ENCODE peak calls at places on chromosomes 4 and X, in five cellular contexts. W is K562, A is A549, B is HepG2, I is GM12878. V is an unnamed sample.

GRCh38 chr4:126869967-126870366 is 762.8 kb upstream of the INTU start:
- DNase-seq in W (no peak), A (no peak), B (no peak), I (no peak), V (no peak)

GRCh38 chr4:21744046-21744445 is 204.5 kb downstream of the KCNIP4 start:
- DNase-seq in W (no peak), A (no peak), B (no peak), I (no peak), V (no peak)

GRCh38 chrX:96924581-96924980 is 40.9 kb downstream of the RPA4 start:
- DNase-seq in W (no peak), A (no peak), B (no peak), I (no peak), V (no peak)

GRCh38 chrX:140775211-140775610 is 65.7 kb downstream of the LINC00632 start:
- DNase-seq in W (no peak), A (no peak), B (no peak), I (no peak), V (no peak)

GRCh38 chr4:24352112-24352511 is 232.2 kb downstream of the DHX15 start:
- DNase-seq in W (no peak), A (no peak), B (no peak), I (no peak), V (no peak)

GRCh38 chr4:186472948-186473347 is 82.4 kb downstream of the MTNR1A start:
- DNase-seq in W (no peak), A (peak), B (peak), I (no peak), V (no peak)

GRCh38 chr4:6802050-6802449 is 19.5 kb downstream of the KIAA0232 start:
- DNase-seq in W (no peak), A (no peak), B (no peak), I (no peak), V (no peak)

GRCh38 chr4:5958199-5958735 is 60.0 kb downstream of the C4orf50 start:
- DNase-seq in W (no peak), A (no peak), B (no peak), I (no peak), V (no peak)

GRCh38 chr4:5845035-5845905 is 47.6 kb downstream of the CRMP1 start:
- DNase-seq in W (no peak), A (no peak), B (no peak), I (no peak), V (no peak)

GRCh38 chr4:150033937-150034336 is 44.3 kb upstream of the DCLK2 start:
- DNase-seq in W (no peak), A (no peak), B (no peak), I (no peak), V (no peak)

GRCh38 chrX:1185556-1185955 is 26.9 kb downstream of the CRLF2 start:
- DNase-seq in W (no peak), A (no peak), B (no peak), I (no peak), V (peak)

GRCh38 chr4:2077537-2078460 is 18.7 kb downstream of the NAT8L start:
- DNase-seq in W (no peak), A (no peak), B (no peak), I (no peak), V (no peak)

GRCh38 chr4:133641191-133641590 is 492.1 kb downstream of the PCDH10 start:
- DNase-seq in W (no peak), A (no peak), B (no peak), I (no peak), V (no peak)

GRCh38 chr4:110480031-110480549 is 4.1 kb downstream of the ENPEP start:
- DNase-seq in W (no peak), A (no peak), B (no peak), I (no peak), V (no peak)

GRCh38 chrX:105136786-105137185 is 83.7 kb downstream of the TEX13A start:
- DNase-seq in W (no peak), A (no peak), B (no peak), I (no peak), V (no peak)

DNA sequence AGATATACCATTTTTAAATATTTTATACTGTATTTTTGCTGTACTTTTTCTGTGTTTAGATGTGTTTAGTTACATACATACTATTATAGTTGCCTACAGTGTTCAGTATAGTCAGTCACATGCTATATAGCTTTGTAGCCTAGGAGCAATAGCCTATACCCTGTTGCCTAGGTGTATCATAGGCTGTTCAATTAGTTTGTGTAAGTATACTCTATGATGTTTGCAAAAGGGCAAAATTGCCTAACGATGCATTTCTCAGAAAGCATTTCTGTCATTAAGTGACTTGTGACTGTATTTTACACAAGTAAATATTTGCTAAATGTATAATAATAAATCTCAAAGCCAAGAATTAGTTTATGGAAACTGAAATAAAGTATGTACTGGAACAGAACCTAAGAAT is 9.5 kb downstream of the ETFDH start:
- DNase-seq in W (no peak), A (no peak), B (no peak), I (no peak), V (no peak)
- TF ChIP-seq KDM1A in W (no peak), A (no peak), B (no peak), I (no peak), V (no peak)

GRCh38 chr4:164904336-164904735 is 27.4 kb downstream of the APELA start:
- DNase-seq in W (no peak), A (no peak), B (no peak), I (no peak), V (no peak)
- TF ChIP-seq KDM1A in W (no peak), A (no peak), B (no peak), I (no peak), V (no peak)

GRCh38 chrX:13520931-13521330 is 48.5 kb upstream of the EGFL6 start:
- DNase-seq in W (no peak), A (no peak), B (no peak), I (no peak), V (no peak)

GRCh38 chrX:13515181-13515930 is 54.0 kb upstream of the EGFL6 start:
- DNase-seq in W (no peak), A (no peak), B (no peak), I (no peak), V (no peak)

GRCh38 chrX:13520441-13520840 is 49.0 kb upstream of the EGFL6 start:
- DNase-seq in W (no peak), A (no peak), B (no peak), I (no peak), V (no peak)

GRCh38 chrX:13518126-13518525 is 51.3 kb upstream of the EGFL6 start:
- DNase-seq in W (no peak), A (no peak), B (no peak), I (no peak), V (no peak)
- TF ChIP-seq KDM1A in W (no peak), A (no peak), B (no peak), I (no peak), V (no peak)

DNA sequence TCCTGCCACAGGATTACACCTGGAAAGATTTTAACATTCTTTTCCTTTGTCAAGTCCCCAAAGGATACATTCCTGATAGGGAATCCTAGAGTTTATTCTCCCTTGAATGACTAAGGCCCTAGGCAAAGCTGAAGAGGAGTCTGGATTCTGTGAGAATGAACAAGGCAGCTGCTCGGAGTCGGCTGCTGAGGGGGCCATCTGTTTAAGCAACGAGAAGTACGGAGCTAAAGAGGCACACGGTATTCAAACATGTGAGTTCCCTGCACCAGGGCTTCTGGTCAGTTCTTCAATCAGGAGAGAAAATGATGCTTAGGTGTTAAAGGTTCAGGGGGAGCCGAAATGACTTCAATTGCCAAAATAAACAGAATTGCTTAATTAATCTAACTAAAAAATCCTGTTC is 97.6 kb downstream of the MGST2 start:
- DNase-seq in W (no peak), A (no peak), B (no peak), I (no peak), V (no peak)
- TF ChIP-seq KDM1A in W (no peak), A (no peak), B (no peak), I (no peak), V (no peak)

GRCh38 chr4:74327751-74328150 is 19.5 kb downstream of the EPGN start:
- DNase-seq in W (no peak), A (no peak), B (no peak), I (no peak), V (no peak)

GRCh38 chr4:74331252-74331651 is 23.0 kb downstream of the EPGN start:
- DNase-seq in W (no peak), A (no peak), B (no peak), I (no peak), V (no peak)

GRCh38 chr4:74331944-74332343 is 23.7 kb downstream of the EPGN start:
- DNase-seq in W (no peak), A (no peak), B (no peak), I (no peak), V (no peak)

GRCh38 chr4:74328501-74328900 is 20.2 kb downstream of the EPGN start:
- DNase-seq in W (no peak), A (no peak), B (no peak), I (no peak), V (no peak)

GRCh38 chr4:74330295-74330750 is 22.1 kb downstream of the EPGN start:
- DNase-seq in W (no peak), A (no peak), B (no peak), I (no peak), V (no peak)
- TF ChIP-seq KDM1A in W (no peak), A (no peak), B (no peak), I (no peak), V (no peak)

DNA sequence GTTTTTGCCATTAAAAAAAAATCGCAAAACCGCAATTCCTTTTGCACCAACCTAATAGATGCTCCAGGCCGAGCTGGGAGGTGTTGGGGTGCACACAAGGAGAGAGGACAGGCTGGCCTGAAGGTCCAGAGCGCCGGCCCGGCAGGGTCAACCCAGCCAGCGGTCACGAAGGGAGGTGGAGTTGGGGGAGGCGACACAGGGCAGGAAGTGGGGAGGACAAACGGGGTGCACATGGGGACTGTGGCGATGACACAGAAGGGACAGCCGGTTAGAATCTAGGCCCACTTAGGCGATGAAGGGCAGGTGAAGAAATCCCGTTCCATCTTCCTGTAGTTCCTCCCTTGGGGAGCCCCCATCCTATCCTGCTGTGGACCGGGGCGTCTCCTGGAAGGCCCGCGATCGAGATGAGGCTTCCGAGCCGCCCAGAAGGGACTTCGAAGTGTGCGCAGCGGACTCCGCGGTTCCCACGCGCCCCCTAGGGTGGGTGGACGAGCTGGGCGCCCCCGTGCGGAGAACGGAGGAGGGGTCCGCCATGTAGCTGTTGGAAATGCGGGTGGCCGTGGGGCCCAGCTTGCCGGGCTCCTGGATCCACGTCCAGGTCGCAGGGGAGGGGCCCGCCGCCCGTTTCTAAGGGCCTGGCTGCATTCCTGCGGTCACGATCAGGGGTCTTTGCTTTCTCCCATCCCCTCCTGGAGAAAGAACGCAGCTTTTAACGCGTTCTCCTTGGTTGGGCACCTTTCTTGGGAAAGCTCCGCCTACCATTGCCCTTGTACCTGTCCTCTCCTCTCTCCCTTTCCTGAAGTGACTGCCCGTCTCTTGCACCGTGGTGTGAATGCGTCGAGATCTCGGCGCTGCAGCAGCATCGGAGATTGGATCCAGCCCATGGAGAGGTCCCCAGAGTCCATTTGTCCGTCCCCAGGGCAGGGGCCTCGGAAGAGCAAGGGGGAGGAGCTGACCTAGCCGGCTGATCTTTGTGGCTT is 17.0 kb upstream of the HPF1 start:
- DNase-seq in W (peak), A (no peak), B (no peak), I (no peak), V (peak)
- TF ChIP-seq KDM1A in W (no peak), A (no peak), B (no peak), I (no peak), V (no peak)

GRCh38 chrX:152177497-152178269 is 39.3 kb upstream of the MAGEA10 start:
- DNase-seq in W (peak), A (no peak), B (no peak), I (no peak), V (no peak)
- TF ChIP-seq KDM1A in W (peak), A (no peak), B (no peak), I (no peak), V (no peak)

GRCh38 chrX:13046035-13046851 is 1.8 kb upstream of the FAM9C start:
- DNase-seq in W (no peak), A (no peak), B (no peak), I (no peak), V (no peak)

GRCh38 chrX:13050151-13050550 is 5.7 kb upstream of the FAM9C start:
- DNase-seq in W (no peak), A (no peak), B (no peak), I (no peak), V (no peak)

GRCh38 chrX:13051167-13051528 is 6.7 kb upstream of the FAM9C start:
- DNase-seq in W (no peak), A (no peak), B (no peak), I (no peak), V (no peak)

GRCh38 chrX:13047752-13048151 is 3.3 kb upstream of the FAM9C start:
- DNase-seq in W (no peak), A (no peak), B (no peak), I (no peak), V (no peak)

DNA sequence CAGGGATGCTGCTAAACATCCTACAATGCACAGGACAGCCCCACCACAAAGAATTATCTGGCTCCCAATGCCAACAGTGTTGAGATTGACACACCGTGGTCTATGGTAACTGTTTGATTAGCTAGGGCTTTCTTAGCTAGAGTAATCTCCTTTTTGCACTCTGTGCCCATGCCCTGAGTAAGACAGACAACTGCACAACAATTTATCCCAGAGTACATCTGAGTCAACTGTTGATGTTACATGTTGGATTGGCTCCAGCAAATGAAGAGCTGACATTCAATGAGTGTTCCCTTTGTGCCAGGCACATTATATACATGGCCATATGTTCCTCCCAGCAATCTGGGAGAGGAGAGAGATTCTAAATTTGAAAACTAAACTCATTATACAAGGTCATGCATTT is 3.8 kb upstream of the FAM9C start:
- DNase-seq in W (no peak), A (no peak), B (no peak), I (no peak), V (no peak)
- TF ChIP-seq KDM1A in W (no peak), A (no peak), B (no peak), I (no peak), V (no peak)

GRCh38 chr4:15040916-15041463 is 38.7 kb downstream of the CPEB2 start:
- DNase-seq in W (no peak), A (no peak), B (no peak), I (no peak), V (no peak)
- TF ChIP-seq KDM1A in W (no peak), A (no peak), B (no peak), I (no peak), V (no peak)